ENCODE peak calls at places on chromosomes 13 and 19, in ten cellular contexts. One of them, this sample, is unnamed.

GRCh38 chr19:34254552-34255432 is at the start of gene GARRE1:
- DNase-seq in AG04450: no peak
- DNase-seq in aorta: peak; percentile 80
- DNase-seq in pancreas: peak; percentile 29
- DNase-seq in HFF-Myc: no peak
- DNase-seq in fibroblast of mammary gland: no peak
- DNase-seq in SJSA1: peak; percentile 62
- DNase-seq in PC-9: peak; percentile 75
- DNase-seq in NT2/D1: no peak
- DNase-seq in SK-N-SH: peak; percentile 93
- DNase-seq in this sample: peak; percentile 91

GRCh38 chr19:38838208-38838985 is 6.8 kb upstream of the ECH1 start:
- DNase-seq in AG04450: no peak
- DNase-seq in pancreas: no peak
- DNase-seq in NT2/D1: no peak
- DNase-seq in aorta: no peak
- DNase-seq in fibroblast of mammary gland: no peak
- DNase-seq in SK-N-SH: no peak
- DNase-seq in HFF-Myc: no peak
- DNase-seq in PC-9: peak; percentile 94
- DNase-seq in SJSA1: no peak
- DNase-seq in this sample: no peak

GRCh38 chr19:55350620-55351315 is 3.8 kb downstream of the COX6B2 start:
- DNase-seq in NT2/D1: no peak
- DNase-seq in SJSA1: no peak
- DNase-seq in PC-9: no peak
- DNase-seq in SK-N-SH: no peak
- DNase-seq in HFF-Myc: no peak
- DNase-seq in pancreas: no peak
- DNase-seq in fibroblast of mammary gland: no peak
- DNase-seq in AG04450: no peak
- DNase-seq in aorta: no peak
- DNase-seq in this sample: no peak

GRCh38 chr13:30908416-30908980 is 2.4 kb downstream of the MEDAG start:
- DNase-seq in SJSA1: no peak
- DNase-seq in HFF-Myc: no peak
- DNase-seq in NT2/D1: no peak
- DNase-seq in fibroblast of mammary gland: peak; percentile 72
- DNase-seq in aorta: no peak
- DNase-seq in pancreas: no peak
- DNase-seq in SK-N-SH: peak; percentile 65
- DNase-seq in AG04450: no peak
- DNase-seq in PC-9: no peak
- DNase-seq in this sample: peak; percentile 28

GRCh38 chr19:10102787-10103236 is 334 bp upstream of the ANGPTL6 start:
- DNase-seq in NT2/D1: no peak
- DNase-seq in aorta: no peak
- DNase-seq in PC-9: no peak
- DNase-seq in HFF-Myc: no peak
- DNase-seq in AG04450: no peak
- DNase-seq in SJSA1: no peak
- DNase-seq in pancreas: no peak
- DNase-seq in SK-N-SH: peak; percentile 53
- DNase-seq in fibroblast of mammary gland: no peak
- DNase-seq in this sample: no peak

GRCh38 chr19:47469719-47470118 is 2.0 kb downstream of the SLC8A2 start:
- DNase-seq in fibroblast of mammary gland: no peak
- DNase-seq in SJSA1: no peak
- DNase-seq in pancreas: no peak
- DNase-seq in AG04450: no peak
- DNase-seq in aorta: no peak
- DNase-seq in NT2/D1: no peak
- DNase-seq in PC-9: no peak
- DNase-seq in HFF-Myc: no peak
- DNase-seq in SK-N-SH: no peak
- DNase-seq in this sample: no peak

GRCh38 chr19:49592486-49593232 is 1.7 kb downstream of the PRR12 start:
- DNase-seq in SK-N-SH: no peak
- DNase-seq in HFF-Myc: no peak
- DNase-seq in SJSA1: peak; percentile 28
- DNase-seq in AG04450: no peak
- DNase-seq in fibroblast of mammary gland: peak; percentile 14
- DNase-seq in aorta: no peak
- DNase-seq in pancreas: no peak
- DNase-seq in PC-9: peak; percentile 33
- DNase-seq in NT2/D1: no peak
- DNase-seq in this sample: no peak

GRCh38 chr19:5674734-5675133 is 5.6 kb downstream of the MICOS13 start:
- DNase-seq in AG04450: no peak
- DNase-seq in pancreas: no peak
- DNase-seq in PC-9: no peak
- DNase-seq in fibroblast of mammary gland: no peak
- DNase-seq in SJSA1: no peak
- DNase-seq in NT2/D1: no peak
- DNase-seq in aorta: no peak
- DNase-seq in HFF-Myc: no peak
- DNase-seq in SK-N-SH: no peak
- DNase-seq in this sample: no peak

GRCh38 chr19:33622809-33623511 is 1.2 kb downstream of the CHST8 start:
- DNase-seq in NT2/D1: no peak
- DNase-seq in HFF-Myc: no peak
- DNase-seq in AG04450: no peak
- DNase-seq in fibroblast of mammary gland: no peak
- DNase-seq in aorta: peak; percentile 71
- DNase-seq in SK-N-SH: peak; percentile 72
- DNase-seq in pancreas: no peak
- DNase-seq in SJSA1: no peak
- DNase-seq in PC-9: no peak
- DNase-seq in this sample: no peak

GRCh38 chr13:95660981-95661581 is 15.9 kb upstream of the DNAJC3 start:
- DNase-seq in AG04450: no peak
- DNase-seq in HFF-Myc: no peak
- DNase-seq in aorta: no peak
- DNase-seq in NT2/D1: no peak
- DNase-seq in SK-N-SH: peak; percentile 39
- DNase-seq in fibroblast of mammary gland: peak; percentile 64
- DNase-seq in pancreas: no peak
- DNase-seq in SJSA1: peak; percentile 27
- DNase-seq in PC-9: no peak
- DNase-seq in this sample: no peak

GRCh38 chr13:99765869-99766268 is 205.7 kb downstream of the ZIC5 start:
- DNase-seq in SJSA1: no peak
- DNase-seq in SK-N-SH: no peak
- DNase-seq in fibroblast of mammary gland: no peak
- DNase-seq in AG04450: no peak
- DNase-seq in HFF-Myc: no peak
- DNase-seq in aorta: no peak
- DNase-seq in NT2/D1: no peak
- DNase-seq in pancreas: no peak
- DNase-seq in PC-9: no peak
- DNase-seq in this sample: no peak

GRCh38 chr19:45047188-45047797 is 8.4 kb downstream of the CLASRP start:
- DNase-seq in NT2/D1: no peak
- DNase-seq in HFF-Myc: no peak
- DNase-seq in PC-9: no peak
- DNase-seq in fibroblast of mammary gland: no peak
- DNase-seq in AG04450: no peak
- DNase-seq in SK-N-SH: no peak
- DNase-seq in pancreas: no peak
- DNase-seq in SJSA1: no peak
- DNase-seq in aorta: no peak
- DNase-seq in this sample: no peak
- H3K4me3 ChIP-seq in NT2/D1: no peak overlapping the region
- H3K4me3 ChIP-seq in HFF-Myc: no peak overlapping the region
- H3K4me3 ChIP-seq in PC-9: no peak overlapping the region
- H3K4me3 ChIP-seq in fibroblast of mammary gland: no peak overlapping the region
- H3K4me3 ChIP-seq in AG04450: no peak overlapping the region
- H3K4me3 ChIP-seq in SK-N-SH: no peak overlapping the region
- H3K4me3 ChIP-seq in pancreas: no peak overlapping the region
- H3K4me3 ChIP-seq in SJSA1: no peak overlapping the region
- H3K4me3 ChIP-seq in aorta: no peak overlapping the region
- H3K4me3 ChIP-seq in this sample: no peak overlapping the region

DNA sequence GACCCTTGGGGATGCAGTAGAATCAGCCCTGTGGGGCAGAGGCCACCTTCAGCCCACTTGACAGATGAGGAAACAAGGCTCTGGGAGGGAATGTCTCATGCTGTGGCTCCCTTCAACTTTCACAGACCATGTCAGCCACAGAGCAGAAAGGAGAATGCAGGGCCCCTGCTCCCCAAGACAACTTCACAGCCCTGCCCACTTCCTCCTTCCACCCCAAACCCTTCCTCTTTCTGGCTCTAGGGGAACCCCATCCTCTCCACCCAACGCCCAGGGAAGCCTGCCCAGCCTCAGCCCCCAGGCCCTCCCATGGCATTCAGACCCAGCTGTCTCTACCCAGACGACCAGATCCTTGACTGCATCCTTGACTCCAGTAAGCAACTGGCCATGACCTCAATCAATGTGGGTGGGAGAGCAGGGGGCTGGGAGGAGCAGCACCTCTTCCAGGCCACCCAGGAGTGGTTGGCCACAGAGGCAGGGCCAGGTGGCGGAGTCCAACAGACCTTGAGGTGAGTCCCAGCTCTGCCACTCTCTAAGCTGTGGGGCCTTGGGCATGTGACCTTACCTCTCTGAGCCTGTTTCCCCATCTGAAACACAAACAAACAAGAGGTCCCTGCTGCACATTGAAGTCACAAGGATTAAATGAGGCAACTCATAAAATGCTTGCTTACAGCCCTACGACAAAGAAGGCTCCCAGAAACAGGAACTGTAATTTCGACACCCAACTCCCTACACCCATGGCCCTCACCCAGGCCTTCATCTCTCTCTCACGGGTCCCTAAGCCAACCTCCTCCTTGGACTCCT is 15.8 kb downstream of the DEDD2 start:
- DNase-seq in aorta: peak; percentile 72
- DNase-seq in HFF-Myc: no peak
- DNase-seq in SJSA1: no peak
- DNase-seq in NT2/D1: no peak
- DNase-seq in PC-9: no peak
- DNase-seq in fibroblast of mammary gland: no peak
- DNase-seq in AG04450: no peak
- DNase-seq in pancreas: no peak
- DNase-seq in SK-N-SH: no peak
- DNase-seq in this sample: no peak
- H3K4me3 ChIP-seq in aorta: no peak overlapping the region
- H3K4me3 ChIP-seq in HFF-Myc: no peak overlapping the region
- H3K4me3 ChIP-seq in SJSA1: no peak overlapping the region
- H3K4me3 ChIP-seq in NT2/D1: no peak overlapping the region
- H3K4me3 ChIP-seq in PC-9: no peak overlapping the region
- H3K4me3 ChIP-seq in fibroblast of mammary gland: no peak overlapping the region
- H3K4me3 ChIP-seq in AG04450: no peak overlapping the region
- H3K4me3 ChIP-seq in pancreas: no peak overlapping the region
- H3K4me3 ChIP-seq in SK-N-SH: no peak overlapping the region
- H3K4me3 ChIP-seq in this sample: no peak overlapping the region

GRCh38 chr19:18605546-18606280 is 886 bp downstream of the CRLF1 start:
- DNase-seq in NT2/D1: no peak
- DNase-seq in AG04450: no peak
- DNase-seq in pancreas: no peak
- DNase-seq in aorta: no peak
- DNase-seq in SJSA1: no peak
- DNase-seq in fibroblast of mammary gland: no peak
- DNase-seq in HFF-Myc: no peak
- DNase-seq in PC-9: no peak
- DNase-seq in SK-N-SH: peak; percentile 49
- DNase-seq in this sample: no peak

GRCh38 chr19:18605196-18605545 is 1.4 kb downstream of the CRLF1 start:
- DNase-seq in NT2/D1: no peak
- DNase-seq in aorta: no peak
- DNase-seq in SK-N-SH: peak; percentile 45
- DNase-seq in HFF-Myc: no peak
- DNase-seq in fibroblast of mammary gland: no peak
- DNase-seq in AG04450: no peak
- DNase-seq in pancreas: no peak
- DNase-seq in SJSA1: no peak
- DNase-seq in PC-9: no peak
- DNase-seq in this sample: no peak

GRCh38 chr19:18603958-18604819 is 2.4 kb downstream of the CRLF1 start:
- DNase-seq in aorta: no peak
- DNase-seq in SK-N-SH: peak; percentile 46
- DNase-seq in PC-9: no peak
- DNase-seq in fibroblast of mammary gland: no peak
- DNase-seq in NT2/D1: no peak
- DNase-seq in SJSA1: no peak
- DNase-seq in HFF-Myc: no peak
- DNase-seq in pancreas: no peak
- DNase-seq in AG04450: no peak
- DNase-seq in this sample: no peak

GRCh38 chr19:18603255-18603957 is 3.2 kb downstream of the CRLF1 start:
- DNase-seq in SJSA1: no peak
- DNase-seq in fibroblast of mammary gland: no peak
- DNase-seq in NT2/D1: no peak
- DNase-seq in aorta: no peak
- DNase-seq in PC-9: no peak
- DNase-seq in SK-N-SH: peak; percentile 78
- DNase-seq in AG04450: no peak
- DNase-seq in HFF-Myc: no peak
- DNase-seq in pancreas: no peak
- DNase-seq in this sample: no peak

GRCh38 chr19:18604820-18605159 is 1.8 kb downstream of the CRLF1 start:
- DNase-seq in HFF-Myc: no peak
- DNase-seq in SK-N-SH: peak; percentile 23
- DNase-seq in PC-9: no peak
- DNase-seq in aorta: no peak
- DNase-seq in fibroblast of mammary gland: no peak
- DNase-seq in AG04450: no peak
- DNase-seq in pancreas: no peak
- DNase-seq in SJSA1: no peak
- DNase-seq in NT2/D1: no peak
- DNase-seq in this sample: no peak
- H3K4me3 ChIP-seq in HFF-Myc: no peak overlapping the region
- H3K4me3 ChIP-seq in SK-N-SH: no peak overlapping the region
- H3K4me3 ChIP-seq in PC-9: no peak overlapping the region
- H3K4me3 ChIP-seq in aorta: no peak overlapping the region
- H3K4me3 ChIP-seq in fibroblast of mammary gland: no peak overlapping the region
- H3K4me3 ChIP-seq in AG04450: no peak overlapping the region
- H3K4me3 ChIP-seq in pancreas: no peak overlapping the region
- H3K4me3 ChIP-seq in SJSA1: no peak overlapping the region
- H3K4me3 ChIP-seq in NT2/D1: peak overlapping the region; percentile 18
- H3K4me3 ChIP-seq in this sample: no peak overlapping the region

GRCh38 chr19:7224995-7225394 is 69.2 kb downstream of the INSR start:
- DNase-seq in aorta: no peak
- DNase-seq in HFF-Myc: no peak
- DNase-seq in SJSA1: no peak
- DNase-seq in PC-9: no peak
- DNase-seq in NT2/D1: no peak
- DNase-seq in pancreas: no peak
- DNase-seq in SK-N-SH: no peak
- DNase-seq in fibroblast of mammary gland: no peak
- DNase-seq in AG04450: no peak
- DNase-seq in this sample: no peak
- H3K4me3 ChIP-seq in aorta: no peak overlapping the region
- H3K4me3 ChIP-seq in HFF-Myc: no peak overlapping the region
- H3K4me3 ChIP-seq in SJSA1: no peak overlapping the region
- H3K4me3 ChIP-seq in PC-9: no peak overlapping the region
- H3K4me3 ChIP-seq in NT2/D1: no peak overlapping the region
- H3K4me3 ChIP-seq in pancreas: no peak overlapping the region
- H3K4me3 ChIP-seq in SK-N-SH: no peak overlapping the region
- H3K4me3 ChIP-seq in fibroblast of mammary gland: no peak overlapping the region
- H3K4me3 ChIP-seq in AG04450: no peak overlapping the region
- H3K4me3 ChIP-seq in this sample: no peak overlapping the region

This sample was measured in thyroid gland.